ENCODE peak calls at places on chromosomes 2 and 18, in five cellular contexts. X, C, O, N and J are unnamed samples.

GRCh38 chr2:199463708-199464613 is 6.2 kb upstream of the SATB2 start:
- DNase-seq in X (no peak), C (no peak), O (no peak), N (no peak), J (no peak)

GRCh38 chr2:186542002-186542401 is 47.9 kb upstream of the ITGAV start:
- DNase-seq in X (no peak), C (no peak), O (no peak), N (no peak), J (no peak)

GRCh38 chr2:192414794-192415193 is 220.1 kb upstream of the TMEFF2 start:
- DNase-seq in X (no peak), C (no peak), O (no peak), N (no peak), J (no peak)

GRCh38 chr2:216720722-216721121 is 25.4 kb upstream of the IGFBP5 start:
- DNase-seq in X (no peak), C (no peak), O (no peak), N (no peak), J (no peak)

GRCh38 chr2:28096421-28096820 is 205.9 kb downstream of the BABAM2 start:
- DNase-seq in X (no peak), C (no peak), O (no peak), N (no peak), J (no peak)

GRCh38 chr18:62522178-62522509 is 681 bp upstream of the ZCCHC2 start:
- DNase-seq in X (peak; percentile 19), C (no peak), O (no peak), N (no peak), J (no peak)

GRCh38 chr2:43269706-43270105 is 43.3 kb upstream of the ZFP36L2 start:
- DNase-seq in X (no peak), C (peak; percentile 98), O (peak; percentile 92), N (no peak), J (peak; percentile 93)

GRCh38 chr2:7846607-7847006 is 835.2 kb upstream of the ID2 start:
- DNase-seq in X (no peak), C (no peak), O (no peak), N (no peak), J (no peak)

GRCh38 chr2:42127425-42128424 is 41.4 kb upstream of the EML4 start:
- DNase-seq in X (no peak), C (no peak), O (no peak), N (no peak), J (no peak)

GRCh38 chr2:105102963-105103421 is 65.1 kb downstream of the MRPS9 start:
- DNase-seq in X (no peak), C (peak; percentile 47), O (peak; percentile 78), N (no peak), J (peak; percentile 16)

GRCh38 chr2:54559593-54560145 is 103.5 kb downstream of the SPTBN1 start:
- DNase-seq in X (peak; percentile 72), C (peak; percentile 79), O (peak; percentile 84), N (no peak), J (peak; percentile 89)

GRCh38 chr2:12554235-12555011 is 162.3 kb upstream of the TRIB2 start:
- DNase-seq in X (no peak), C (no peak), O (no peak), N (no peak), J (peak; percentile 46)

GRCh38 chr2:127893494-127893893 is 7.7 kb upstream of the AMMECR1L start:
- DNase-seq in X (no peak), C (no peak), O (no peak), N (no peak), J (no peak)

GRCh38 chr2:3575534-3576324 is 669 bp downstream of the RPS7 start:
- DNase-seq in X (peak; percentile 31), C (no peak), O (no peak), N (peak; percentile 20), J (no peak)

GRCh38 chr18:44770641-44771040 is 90.0 kb downstream of the SETBP1 start:
- DNase-seq in X (no peak), C (no peak), O (no peak), N (no peak), J (no peak)

GRCh38 chr2:224646242-224646846 is 61.2 kb upstream of the CUL3 start:
- DNase-seq in X (peak; percentile 38), C (no peak), O (peak; percentile 7), N (no peak), J (peak; percentile 17)

GRCh38 chr2:18722101-18722500 is 132.7 kb upstream of the NT5C1B start:
- DNase-seq in X (no peak), C (no peak), O (no peak), N (no peak), J (no peak)

GRCh38 chr2:128621074-128621473 is 302.4 kb upstream of the HS6ST1 start:
- DNase-seq in X (no peak), C (no peak), O (no peak), N (no peak), J (no peak)

GRCh38 chr2:231162036-231162345 is 36.4 kb upstream of the ARMC9 start:
- DNase-seq in X (no peak), C (peak; percentile 99), O (peak; percentile 98), N (no peak), J (peak; percentile 100)

GRCh38 chr2:34419856-34420255 is 820.8 kb upstream of the FAM98A start:
- DNase-seq in X (no peak), C (no peak), O (no peak), N (no peak), J (no peak)

GRCh38 chr2:44016282-44016681 is 20.5 kb upstream of the LRPPRC start:
- DNase-seq in X (peak; percentile 34), C (peak; percentile 57), O (peak; percentile 53), N (no peak), J (peak; percentile 64)

GRCh38 chr2:117917223-117917917 is 96.5 kb downstream of the CCDC93 start:
- DNase-seq in X (no peak), C (peak; percentile 13), O (no peak), N (no peak), J (no peak)

GRCh38 chr2:240922982-240923537 is 16.9 kb downstream of the CROCC2 start:
- DNase-seq in X (no peak), C (no peak), O (no peak), N (no peak), J (no peak)

GRCh38 chr2:188314314-188315054 is 22.8 kb downstream of the GULP1 start:
- DNase-seq in X (no peak), C (peak; percentile 67), O (no peak), N (no peak), J (no peak)

GRCh38 chr2:920999-921398 is 29.6 kb upstream of the SNTG2 start:
- DNase-seq in X (no peak), C (no peak), O (no peak), N (no peak), J (no peak)

GRCh38 chr2:149527998-149528775 is 59.4 kb downstream of the MMADHC start:
- DNase-seq in X (no peak), C (no peak), O (no peak), N (no peak), J (no peak)

GRCh38 chr18:54149078-54149697 is 75.3 kb downstream of the MBD2 start:
- DNase-seq in X (peak; percentile 1), C (peak; percentile 91), O (peak; percentile 96), N (no peak), J (peak; percentile 88)

GRCh38 chr2:168194784-168195522 is 52.4 kb downstream of the STK39 start:
- DNase-seq in X (no peak), C (no peak), O (peak; percentile 16), N (no peak), J (no peak)

GRCh38 chr2:221943078-221943810 is 355.6 kb downstream of the PAX3 start:
- DNase-seq in X (no peak), C (peak; percentile 19), O (peak; percentile 86), N (no peak), J (peak; percentile 1)

GRCh38 chr2:25322313-25322712 is 19.4 kb downstream of the DNMT3A start:
- DNase-seq in X (no peak), C (peak; percentile 24), O (no peak), N (no peak), J (no peak)